ENCODE peak calls at places on chromosomes 4 and X, in four cellular contexts. X is kidney, W is adrenal gland, C is left ventricle myocardium inferior. P is an unnamed sample. For H3K9me3, the result is how much of the 10 kb centered on the place peaks cover.

GRCh38 chrX:133838761-133839676 is 146.4 kb downstream of the GPC3 start:
- DNase-seq in X (no peak), W (peak), C (no peak), P (peak)

GRCh38 chr4:176360446-176360845 is 40.7 kb downstream of the SPCS3 start:
- DNase-seq in X (no peak), W (no peak), C (no peak), P (no peak)

GRCh38 chr4:6420972-6421371 is 51.4 kb downstream of the PPP2R2C start:
- DNase-seq in X (peak), W (no peak), C (no peak), P (no peak)

GRCh38 chr4:168707205-168707604 is 210.4 kb downstream of the PALLD start:
- DNase-seq in X (no peak), W (no peak), C (no peak), P (no peak)

GRCh38 chr4:54315561-54315960 is 86.5 kb downstream of the PDGFRA start:
- DNase-seq in X (no peak), W (no peak), C (no peak), P (no peak)

GRCh38 chrX:155767101-155767878 is 113.9 kb upstream of the VAMP7 start:
- DNase-seq in X (peak), W (peak), C (peak), P (peak)

GRCh38 chr4:176726803-176727202 is 65.9 kb downstream of the VEGFC start:
- DNase-seq in X (no peak), W (no peak), C (no peak), P (no peak)

GRCh38 chrX:140572724-140573123 is 67.9 kb upstream of the SOX3 start:
- DNase-seq in X (no peak), W (peak), C (no peak), P (peak)

GRCh38 chrX:46125139-46125538 is 420.1 kb downstream of the ZNF674 start:
- DNase-seq in X (no peak), W (no peak), C (no peak), P (no peak)

GRCh38 chr4:2412885-2413716 is 5.3 kb downstream of the ZFYVE28 start:
- DNase-seq in X (peak), W (peak), C (peak), P (peak)

GRCh38 chr4:115424852-115425251 is 311.4 kb upstream of the NDST4 start:
- DNase-seq in X (no peak), W (no peak), C (no peak), P (no peak)

GRCh38 chr4:174377613-174378012 is 93.9 kb downstream of the CEP44 start:
- DNase-seq in X (no peak), W (no peak), C (no peak), P (no peak)

GRCh38 chr4:6788123-6788522 is 5.6 kb downstream of the KIAA0232 start:
- DNase-seq in X (no peak), W (no peak), C (no peak), P (no peak)

GRCh38 chr4:107666134-107666533 is 53.9 kb downstream of the PAPSS1 start:
- DNase-seq in X (no peak), W (no peak), C (no peak), P (no peak)

GRCh38 chrX:49287665-49288064 is 15.8 kb upstream of the GAGE10 start:
- DNase-seq in X (no peak), W (no peak), C (no peak), P (no peak)

GRCh38 chr4:8505229-8505628 is 64.7 kb downstream of the TRMT44 start:
- DNase-seq in X (no peak), W (no peak), C (no peak), P (no peak)

GRCh38 chrX:153870288-153870690 is 15.7 kb downstream of the L1CAM start:
- DNase-seq in X (no peak), W (no peak), C (no peak), P (no peak)

GRCh38 chr4:14856927-14857220 is 145.4 kb upstream of the CPEB2 start:
- DNase-seq in X (no peak), W (no peak), C (no peak), P (no peak)

GRCh38 chrX:86348669-86349068 is 200.4 kb downstream of the DACH2 start:
- DNase-seq in X (no peak), W (no peak), C (no peak), P (no peak)

DNA sequence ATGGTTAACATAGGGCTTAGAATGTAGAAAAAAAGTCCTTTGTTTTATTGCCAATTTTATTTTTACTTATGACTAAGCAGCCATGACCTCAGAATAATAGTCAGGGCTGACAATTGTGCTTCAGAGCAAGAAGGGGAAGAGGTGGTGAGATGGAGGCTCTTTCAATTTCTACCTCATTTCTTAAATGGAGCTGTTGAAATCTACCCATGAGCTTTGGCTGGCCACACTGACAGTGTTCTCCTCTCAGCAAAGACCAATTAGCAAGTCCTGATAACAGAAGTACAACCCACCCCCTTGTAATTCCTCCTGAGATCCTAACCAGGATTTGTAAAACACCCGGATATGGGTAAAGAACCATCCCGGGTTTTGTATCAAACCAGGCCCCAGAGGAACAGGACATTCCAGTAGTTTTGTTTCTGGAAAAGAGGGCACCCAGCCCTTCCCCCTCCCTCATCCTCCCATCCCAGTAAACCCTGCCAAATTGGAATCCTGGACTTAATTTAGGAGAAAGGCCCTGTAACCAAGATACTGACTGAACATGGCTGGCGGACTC is at the start of gene HEPH:
- DNase-seq in X (no peak), W (peak), C (no peak), P (peak)
- H3K9me3 ChIP-seq in X (under half), W (under half), C (under half), P (under half)

GRCh38 chr4:109801895-109802319 is at the start of gene CFI:
- DNase-seq in X (no peak), W (peak), C (no peak), P (no peak)

GRCh38 chr4:109809657-109810056 is 5.9 kb upstream of the GAR1 start:
- DNase-seq in X (no peak), W (no peak), C (no peak), P (no peak)

GRCh38 chr4:109798866-109799265 is 2.9 kb downstream of the CFI start:
- DNase-seq in X (no peak), W (no peak), C (no peak), P (no peak)

GRCh38 chr4:109801099-109801789 is 555 bp downstream of the CFI start:
- DNase-seq in X (no peak), W (no peak), C (no peak), P (no peak)

DNA sequence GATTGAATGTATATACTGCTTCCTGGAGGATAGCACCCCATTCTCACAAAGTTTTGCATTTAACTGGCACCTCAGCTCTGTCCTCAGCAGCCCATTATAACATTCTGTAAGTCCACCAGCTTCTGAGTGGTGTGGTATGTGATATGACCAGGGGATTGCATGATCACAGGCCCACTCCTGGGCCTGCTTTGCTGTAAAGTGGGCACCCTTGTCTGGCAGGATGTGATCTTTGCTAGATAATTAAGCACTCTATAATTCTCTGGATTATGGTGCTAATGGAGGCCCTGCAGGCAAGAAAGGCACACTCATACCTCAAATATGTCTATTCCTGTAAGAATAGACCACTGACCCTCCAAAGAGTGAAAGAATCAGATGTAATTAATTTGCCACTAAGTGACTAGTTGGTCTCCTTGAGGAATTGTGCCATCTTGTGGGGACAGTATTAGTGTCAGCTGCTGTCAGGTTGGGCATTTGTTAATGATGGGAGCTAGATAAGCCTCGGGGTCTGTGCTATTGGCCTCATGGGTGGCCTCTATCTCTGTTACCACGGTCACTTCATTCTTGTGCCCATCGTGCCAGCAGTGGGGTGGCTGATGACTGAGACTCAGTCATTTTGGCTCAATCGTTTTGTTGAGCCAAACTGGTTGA is 2.2 kb upstream of the CFI start:
- DNase-seq in X (no peak), W (peak), C (no peak), P (no peak)
- TF ChIP-seq CTCF in X (peak), W (no peak), C (peak), P (peak)

GRCh38 chrX:39174761-39175417 is 373.6 kb downstream of the MID1IP1 start:
- DNase-seq in X (no peak), W (peak), C (no peak), P (peak)
- H3K4me3 ChIP-seq in X (peak), W (no peak), C (no peak), P (no peak)

GRCh38 chr4:11367371-11367770 is 61.3 kb downstream of the HS3ST1 start:
- DNase-seq in X (no peak), W (peak), C (peak), P (peak)
- H3K9me3 ChIP-seq in X (under half), W (under half), C (under half), P (under half)

GRCh38 chr4:13246107-13246506 is 238.0 kb downstream of the RAB28 start:
- DNase-seq in X (no peak), W (no peak), C (no peak), P (no peak)

GRCh38 chr4:13243152-13243551 is 241.0 kb downstream of the RAB28 start:
- DNase-seq in X (no peak), W (no peak), C (no peak), P (no peak)

GRCh38 chr4:13244342-13244905 is 239.7 kb downstream of the RAB28 start:
- DNase-seq in X (no peak), W (no peak), C (no peak), P (no peak)

GRCh38 chr4:13248621-13249298 is 235.4 kb downstream of the RAB28 start:
- DNase-seq in X (no peak), W (no peak), C (no peak), P (no peak)
- TF ChIP-seq CTCF in X (no peak), W (no peak), C (peak), P (no peak)